ENCODE peak calls at places on chromosome 11, in four cellular contexts. R is mucosa of descending colon, L is AG04450, Z is lower leg skin. J is an unnamed sample.

GRCh38 chr11:9982796-9983579 is 311.0 kb downstream of the SBF2 start:
- DNase-seq in R (no peak), L (no peak), Z (no peak), J (no peak)

GRCh38 chr11:1209371-1210057 is 13.4 kb upstream of the MUC5B start:
- DNase-seq in R (peak), L (no peak), Z (no peak), J (no peak)

GRCh38 chr11:126816655-126817054 is 183.9 kb downstream of the KIRREL3 start:
- DNase-seq in R (no peak), L (no peak), Z (no peak), J (no peak)

GRCh38 chr11:832529-833113 is at the start of gene CD151:
- DNase-seq in R (peak), L (no peak), Z (no peak), J (no peak)

GRCh38 chr11:125297346-125297910 is 132.9 kb downstream of the PKNOX2 start:
- DNase-seq in R (no peak), L (no peak), Z (no peak), J (no peak)

GRCh38 chr11:66036334-66036710 is 10.0 kb upstream of the CATSPER1 start:
- DNase-seq in R (no peak), L (no peak), Z (no peak), J (no peak)

GRCh38 chr11:45154276-45154675 is 7.8 kb downstream of the PRDM11 start:
- DNase-seq in R (no peak), L (no peak), Z (no peak), J (no peak)

GRCh38 chr11:73137262-73137941 is 4.7 kb downstream of the FCHSD2 start:
- DNase-seq in R (no peak), L (no peak), Z (no peak), J (no peak)

GRCh38 chr11:28461338-28461737 is 353.1 kb downstream of the METTL15 start:
- DNase-seq in R (no peak), L (no peak), Z (no peak), J (no peak)

GRCh38 chr11:81596709-81597108 is 1137.0 kb downstream of the FAM181B start:
- DNase-seq in R (no peak), L (no peak), Z (no peak), J (no peak)

GRCh38 chr11:119195680-119196079 is 10.4 kb downstream of the NHERF4 start:
- DNase-seq in R (peak), L (peak), Z (no peak), J (no peak)

GRCh38 chr11:10654211-10655150 is 39.1 kb downstream of the IRAG1 start:
- DNase-seq in R (no peak), L (no peak), Z (no peak), J (no peak)

DNA sequence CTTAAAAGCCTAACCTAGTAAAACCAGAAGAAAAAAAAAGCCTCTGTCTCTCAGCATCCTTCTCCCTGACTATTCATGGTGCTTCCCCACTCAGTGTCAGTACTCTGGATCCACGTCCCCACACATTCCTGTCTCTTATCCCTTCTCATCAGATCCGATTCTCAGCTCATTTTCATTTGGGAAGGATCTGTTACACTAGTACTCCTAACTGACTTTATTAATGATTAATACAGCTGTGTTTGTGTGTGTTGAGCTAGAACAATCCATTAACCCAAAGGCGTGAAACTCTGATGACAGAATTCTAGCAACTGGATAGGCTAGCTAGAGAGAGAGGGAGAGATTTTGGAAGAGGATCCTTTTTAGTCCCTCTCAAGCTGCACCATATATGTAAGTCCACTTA is 1.5 kb downstream of the PRRG4 start:
- DNase-seq in R (no peak), L (no peak), Z (no peak), J (no peak)
- H3K4me3 ChIP-seq in R (no peak), L (no peak), Z (no peak), J (no peak)

GRCh38 chr11:76459846-76460245 is 15.0 kb downstream of the EMSY start:
- DNase-seq in R (no peak), L (no peak), Z (no peak), J (no peak)

GRCh38 chr11:76462317-76462716 is 17.5 kb downstream of the EMSY start:
- DNase-seq in R (no peak), L (no peak), Z (no peak), J (no peak)

GRCh38 chr11:76455931-76456330 is 11.1 kb downstream of the EMSY start:
- DNase-seq in R (no peak), L (no peak), Z (no peak), J (no peak)

GRCh38 chr11:76456571-76456970 is 11.8 kb downstream of the EMSY start:
- DNase-seq in R (no peak), L (no peak), Z (no peak), J (no peak)

GRCh38 chr11:76459299-76459698 is 14.5 kb downstream of the EMSY start:
- DNase-seq in R (no peak), L (no peak), Z (no peak), J (no peak)
- TF ChIP-seq CTCF in R (no peak), L (peak), Z (no peak), J (no peak)

GRCh38 chr11:47399860-47400812 is 8.3 kb upstream of the SLC39A13 start:
- DNase-seq in R (peak), L (no peak), Z (no peak), J (no peak)
- H3K4me3 ChIP-seq in R (no peak), L (peak), Z (no peak), J (peak)

GRCh38 chr11:92245700-92246270 is 21.2 kb downstream of the FAT3 start:
- DNase-seq in R (no peak), L (no peak), Z (no peak), J (no peak)

GRCh38 chr11:92246637-92247036 is 22.0 kb downstream of the FAT3 start:
- DNase-seq in R (no peak), L (no peak), Z (no peak), J (no peak)

DNA sequence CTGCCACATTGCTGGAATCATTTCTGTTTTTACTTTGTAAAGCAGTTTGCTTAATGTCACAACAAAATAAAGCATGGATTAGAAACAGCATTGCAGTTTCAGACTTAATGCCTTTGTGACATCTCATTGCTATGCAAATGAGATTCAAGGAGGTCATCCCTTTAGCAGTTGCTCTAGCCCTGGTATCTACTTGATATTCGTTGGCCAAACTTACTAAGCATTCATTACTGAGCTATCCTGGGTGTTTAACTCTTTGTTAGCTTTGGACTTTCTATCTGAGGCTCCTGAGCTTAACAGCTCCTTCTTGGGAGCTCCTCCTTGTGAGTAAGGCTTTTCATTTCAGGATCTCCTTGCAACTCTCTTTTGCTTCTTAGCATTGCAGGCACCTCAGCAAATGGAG is 16.3 kb downstream of the FAT3 start:
- DNase-seq in R (no peak), L (no peak), Z (no peak), J (no peak)
- TF ChIP-seq CTCF in R (no peak), L (no peak), Z (no peak), J (no peak)

DNA sequence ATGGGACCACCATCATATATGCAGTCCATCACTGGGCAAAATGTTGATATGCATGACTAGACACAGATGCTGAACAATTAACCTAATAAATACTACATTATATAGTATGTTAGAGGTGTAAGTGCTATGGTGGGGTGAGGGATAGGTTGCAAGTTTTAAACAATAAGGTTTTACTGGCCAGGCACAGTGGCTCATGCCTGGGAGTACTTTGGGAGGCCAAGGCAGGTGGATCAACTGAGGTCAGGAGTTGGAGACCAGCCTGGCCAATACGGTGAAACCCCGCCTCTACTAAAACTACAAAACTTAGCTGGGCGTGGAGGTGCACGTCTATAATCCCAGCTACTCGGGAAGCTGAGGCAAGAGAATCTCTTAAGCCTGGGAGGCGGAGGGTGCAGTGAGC is 28.1 kb downstream of the F2 start:
- DNase-seq in R (no peak), L (no peak), Z (no peak), J (no peak)
- H3K4me3 ChIP-seq in R (no peak), L (no peak), Z (no peak), J (no peak)

DNA sequence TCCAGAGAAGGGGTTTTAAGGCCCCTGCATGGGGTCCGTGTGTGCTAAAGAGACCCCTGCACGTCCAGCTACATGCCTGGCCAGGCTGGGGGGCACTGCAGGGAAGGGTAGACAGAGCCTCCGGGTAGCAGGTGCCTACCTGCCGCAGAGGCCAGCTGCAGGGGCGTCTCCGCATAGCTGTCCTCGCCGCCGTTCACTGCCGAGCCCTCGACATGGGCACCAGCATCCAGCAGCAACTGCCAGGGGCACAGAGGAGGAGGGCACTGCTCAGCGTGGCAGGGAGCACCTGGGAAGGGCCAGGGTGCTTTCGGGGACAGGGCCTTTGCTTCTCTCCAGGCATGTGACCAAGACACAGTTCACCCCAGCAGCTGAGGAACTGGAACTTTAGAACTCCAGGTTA is 59.7 kb downstream of the NAT10 start:
- DNase-seq in R (no peak), L (no peak), Z (no peak), J (no peak)
- TF ChIP-seq CTCF in R (no peak), L (no peak), Z (no peak), J (no peak)

GRCh38 chr11:64607381-64608259 is 16.6 kb downstream of the SLC22A12 start:
- DNase-seq in R (no peak), L (no peak), Z (no peak), J (no peak)
- H3K4me3 ChIP-seq in R (no peak), L (no peak), Z (no peak), J (peak)

DNA sequence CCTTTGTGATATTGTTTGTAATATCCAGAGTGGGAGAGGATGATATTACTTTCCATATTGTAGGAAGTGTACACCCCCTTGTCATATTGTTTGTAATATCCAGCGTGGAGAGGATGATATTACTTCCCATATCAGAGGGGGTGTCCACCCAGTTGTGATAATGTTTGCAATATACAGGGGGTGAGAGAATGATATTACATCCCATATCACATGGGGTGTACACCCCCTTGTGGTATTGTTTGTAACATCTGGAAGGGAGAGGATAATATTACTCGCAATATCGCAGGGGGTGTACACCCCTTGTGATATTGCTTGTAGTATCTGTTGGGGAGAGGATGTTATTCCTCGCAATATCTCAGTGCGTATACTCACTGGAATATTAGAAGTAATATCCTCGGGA is 61.5 kb downstream of the PRSS23 start:
- DNase-seq in R (no peak), L (no peak), Z (no peak), J (no peak)
- TF ChIP-seq CTCF in R (no peak), L (no peak), Z (no peak), J (no peak)

DNA sequence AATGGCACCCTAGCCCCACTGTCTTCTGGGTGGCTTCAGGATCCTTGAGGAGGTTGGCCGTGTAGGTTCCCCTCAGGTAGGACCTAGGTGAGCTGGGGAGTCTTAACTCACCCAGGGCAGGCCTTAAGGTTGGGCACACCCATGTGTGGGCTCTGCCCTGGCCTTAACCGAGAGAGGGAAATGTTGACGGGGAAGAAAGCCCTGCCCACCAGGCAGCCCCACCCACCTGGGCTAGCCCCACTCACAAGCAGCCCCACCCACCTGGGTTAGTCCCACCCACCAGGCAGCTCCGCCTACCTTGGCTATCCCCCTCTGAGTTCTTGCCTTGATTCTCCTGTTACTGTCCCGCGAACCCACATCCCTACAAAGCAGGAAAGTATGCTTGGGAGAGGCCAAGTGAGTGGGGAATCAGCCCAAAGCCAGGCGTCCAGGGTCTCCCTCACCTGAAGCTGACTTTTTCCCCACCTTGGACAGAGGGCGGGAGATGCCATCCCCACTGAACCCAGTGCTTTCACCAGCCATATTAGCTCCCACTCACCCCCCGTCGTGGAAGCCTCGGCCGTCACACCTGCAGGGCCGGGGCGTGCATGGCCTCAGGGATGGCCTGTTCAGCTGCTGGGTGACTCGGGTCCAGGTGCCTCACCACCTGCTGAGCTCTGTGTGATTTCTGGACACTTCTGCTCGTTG is at the start of gene MYEOV:
- DNase-seq in R (peak), L (no peak), Z (no peak), J (no peak)
- H3K4me3 ChIP-seq in R (no peak), L (no peak), Z (no peak), J (no peak)